ENCODE peak calls at places on chromosome 3, in five cellular contexts. One of them, this sample, is unnamed.
A peak's percentile ranks its signal among the peaks of the same experiment; 100 is the strongest.

GRCh38 chr3:145015243-145015642 is 1043.6 kb downstream of the DIPK2A start:
- DNase-seq in GM12878: no peak
- DNase-seq in K562: no peak
- DNase-seq in HepG2: no peak
- DNase-seq in SK-N-SH: no peak
- DNase-seq in this sample: no peak

GRCh38 chr3:168165390-168166269 is 69.9 kb upstream of the GOLIM4 start:
- DNase-seq in GM12878: peak; percentile 47
- DNase-seq in K562: peak; percentile 66
- DNase-seq in HepG2: peak; percentile 73
- DNase-seq in SK-N-SH: peak; percentile 64
- DNase-seq in this sample: peak; percentile 66

GRCh38 chr3:143973352-143974021 is 1.9 kb downstream of the DIPK2A start:
- DNase-seq in GM12878: no peak
- DNase-seq in K562: peak; percentile 15
- DNase-seq in HepG2: peak; percentile 71
- DNase-seq in SK-N-SH: no peak
- DNase-seq in this sample: peak; percentile 23

GRCh38 chr3:56468184-56469106 is at the start of gene ERC2:
- DNase-seq in GM12878: no peak
- DNase-seq in K562: peak; percentile 5
- DNase-seq in HepG2: peak; percentile 34
- DNase-seq in SK-N-SH: peak; percentile 92
- DNase-seq in this sample: peak; percentile 3

GRCh38 chr3:164533275-164533674 is 545.0 kb downstream of the SI start:
- DNase-seq in GM12878: no peak
- DNase-seq in K562: no peak
- DNase-seq in HepG2: no peak
- DNase-seq in SK-N-SH: no peak
- DNase-seq in this sample: no peak

GRCh38 chr3:57753016-57753415 is 3.1 kb upstream of the SLMAP start:
- DNase-seq in GM12878: no peak
- DNase-seq in K562: no peak
- DNase-seq in HepG2: no peak
- DNase-seq in SK-N-SH: no peak
- DNase-seq in this sample: no peak

GRCh38 chr3:20104167-20104661 is 64.0 kb downstream of the KAT2B start:
- DNase-seq in GM12878: peak; percentile 13
- DNase-seq in K562: no peak
- DNase-seq in HepG2: no peak
- DNase-seq in SK-N-SH: no peak
- DNase-seq in this sample: no peak

GRCh38 chr3:66629431-66630368 is 128.9 kb upstream of the LRIG1 start:
- DNase-seq in GM12878: no peak
- DNase-seq in K562: no peak
- DNase-seq in HepG2: no peak
- DNase-seq in SK-N-SH: no peak
- DNase-seq in this sample: no peak

GRCh38 chr3:181913254-181913653 is 201.5 kb downstream of the SOX2 start:
- DNase-seq in GM12878: no peak
- DNase-seq in K562: no peak
- DNase-seq in HepG2: no peak
- DNase-seq in SK-N-SH: no peak
- DNase-seq in this sample: peak; percentile 4

GRCh38 chr3:138092023-138092422 is 23.4 kb downstream of the DZIP1L start:
- DNase-seq in GM12878: no peak
- DNase-seq in K562: no peak
- DNase-seq in HepG2: no peak
- DNase-seq in SK-N-SH: no peak
- DNase-seq in this sample: no peak

GRCh38 chr3:70308760-70309159 is 3.7 kb downstream of the MDFIC2 start:
- DNase-seq in GM12878: no peak
- DNase-seq in K562: no peak
- DNase-seq in HepG2: no peak
- DNase-seq in SK-N-SH: peak; percentile 11
- DNase-seq in this sample: no peak

GRCh38 chr3:190585771-190586630 is 72.1 kb downstream of the IL1RAP start:
- DNase-seq in GM12878: no peak
- DNase-seq in K562: no peak
- DNase-seq in HepG2: peak; percentile 60
- DNase-seq in SK-N-SH: peak; percentile 7
- DNase-seq in this sample: peak; percentile 94

GRCh38 chr3:129461461-129462146 is 21.6 kb downstream of the IFT122 start:
- DNase-seq in GM12878: no peak
- DNase-seq in K562: peak; percentile 86
- DNase-seq in HepG2: no peak
- DNase-seq in SK-N-SH: no peak
- DNase-seq in this sample: no peak

GRCh38 chr3:64495413-64495812 is 192.4 kb downstream of the ADAMTS9 start:
- DNase-seq in GM12878: no peak
- DNase-seq in K562: no peak
- DNase-seq in HepG2: no peak
- DNase-seq in SK-N-SH: no peak
- DNase-seq in this sample: no peak

GRCh38 chr3:126941721-126942270 is 41.1 kb upstream of the PLXNA1 start:
- DNase-seq in GM12878: no peak
- DNase-seq in K562: no peak
- DNase-seq in HepG2: no peak
- DNase-seq in SK-N-SH: no peak
- DNase-seq in this sample: no peak

GRCh38 chr3:193295985-193296384 is 55.0 kb downstream of the PLAAT1 start:
- DNase-seq in GM12878: no peak
- DNase-seq in K562: no peak
- DNase-seq in HepG2: no peak
- DNase-seq in SK-N-SH: no peak
- DNase-seq in this sample: no peak

GRCh38 chr3:8964436-8965370 is 1.4 kb upstream of the RAD18 start:
- DNase-seq in GM12878: no peak
- DNase-seq in K562: no peak
- DNase-seq in HepG2: peak; percentile 83
- DNase-seq in SK-N-SH: no peak
- DNase-seq in this sample: peak; percentile 75

GRCh38 chr3:134018406-134018805 is 11.3 kb downstream of the SLCO2A1 start:
- DNase-seq in GM12878: no peak
- DNase-seq in K562: no peak
- DNase-seq in HepG2: no peak
- DNase-seq in SK-N-SH: no peak
- DNase-seq in this sample: no peak

GRCh38 chr3:53198996-53199395 is 38.0 kb downstream of the PRKCD start:
- DNase-seq in GM12878: no peak
- DNase-seq in K562: no peak
- DNase-seq in HepG2: no peak
- DNase-seq in SK-N-SH: no peak
- DNase-seq in this sample: no peak

GRCh38 chr3:49511631-49512030 is 41.6 kb downstream of the DAG1 start:
- DNase-seq in GM12878: no peak
- DNase-seq in K562: no peak
- DNase-seq in HepG2: no peak
- DNase-seq in SK-N-SH: no peak
- DNase-seq in this sample: no peak

GRCh38 chr3:4643904-4644547 is 150.9 kb downstream of the ITPR1 start:
- DNase-seq in GM12878: no peak
- DNase-seq in K562: peak; percentile 97
- DNase-seq in HepG2: peak; percentile 1
- DNase-seq in SK-N-SH: no peak
- DNase-seq in this sample: no peak

GRCh38 chr3:7672124-7672523 is 811.2 kb downstream of the GRM7 start:
- DNase-seq in GM12878: no peak
- DNase-seq in K562: no peak
- DNase-seq in HepG2: no peak
- DNase-seq in SK-N-SH: no peak
- DNase-seq in this sample: no peak

GRCh38 chr3:137121704-137122314 is 164.0 kb downstream of the IL20RB start:
- DNase-seq in GM12878: peak; percentile 8
- DNase-seq in K562: peak; percentile 8
- DNase-seq in HepG2: peak; percentile 31
- DNase-seq in SK-N-SH: peak; percentile 33
- DNase-seq in this sample: no peak

GRCh38 chr3:195032106-195032759 is 238.7 kb downstream of the XXYLT1 start:
- DNase-seq in GM12878: no peak
- DNase-seq in K562: no peak
- DNase-seq in HepG2: no peak
- DNase-seq in SK-N-SH: no peak
- DNase-seq in this sample: no peak

GRCh38 chr3:195033531-195034091 is 237.3 kb downstream of the XXYLT1 start:
- DNase-seq in GM12878: no peak
- DNase-seq in K562: no peak
- DNase-seq in HepG2: peak; percentile 53
- DNase-seq in SK-N-SH: no peak
- DNase-seq in this sample: no peak

GRCh38 chr3:195031574-195032003 is 239.4 kb downstream of the XXYLT1 start:
- DNase-seq in GM12878: no peak
- DNase-seq in K562: no peak
- DNase-seq in HepG2: peak; percentile 81
- DNase-seq in SK-N-SH: no peak
- DNase-seq in this sample: no peak

GRCh38 chr3:195034101-195034500 is 236.9 kb downstream of the XXYLT1 start:
- DNase-seq in GM12878: no peak
- DNase-seq in K562: no peak
- DNase-seq in HepG2: no peak
- DNase-seq in SK-N-SH: no peak
- DNase-seq in this sample: no peak

DNA sequence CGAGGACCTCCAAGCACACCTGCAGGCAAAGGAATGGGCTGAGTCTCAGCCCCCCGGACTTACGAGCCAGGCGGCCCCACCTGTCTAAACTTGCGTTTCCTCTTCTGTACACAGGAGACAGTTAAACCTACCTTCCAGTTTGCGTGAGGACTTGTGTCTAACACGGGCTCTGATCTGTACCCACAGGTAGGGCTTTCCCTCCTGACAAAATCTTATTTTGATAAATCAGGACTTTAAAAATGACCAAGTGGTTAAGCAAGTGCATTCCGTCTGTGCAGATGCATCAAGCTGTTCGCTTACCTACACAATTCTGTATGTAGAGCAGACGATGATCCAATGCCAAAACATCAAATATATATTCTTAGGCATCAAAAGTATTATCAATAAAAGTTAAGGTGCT is 238.0 kb downstream of the XXYLT1 start:
- DNase-seq in GM12878: no peak
- DNase-seq in K562: no peak
- DNase-seq in HepG2: no peak
- DNase-seq in SK-N-SH: no peak
- DNase-seq in this sample: no peak
- TF ChIP-seq REST in GM12878: no peak
- TF ChIP-seq REST in K562: no peak
- TF ChIP-seq REST in HepG2: no peak
- TF ChIP-seq REST in SK-N-SH: no peak
- TF ChIP-seq REST in this sample: no peak

DNA sequence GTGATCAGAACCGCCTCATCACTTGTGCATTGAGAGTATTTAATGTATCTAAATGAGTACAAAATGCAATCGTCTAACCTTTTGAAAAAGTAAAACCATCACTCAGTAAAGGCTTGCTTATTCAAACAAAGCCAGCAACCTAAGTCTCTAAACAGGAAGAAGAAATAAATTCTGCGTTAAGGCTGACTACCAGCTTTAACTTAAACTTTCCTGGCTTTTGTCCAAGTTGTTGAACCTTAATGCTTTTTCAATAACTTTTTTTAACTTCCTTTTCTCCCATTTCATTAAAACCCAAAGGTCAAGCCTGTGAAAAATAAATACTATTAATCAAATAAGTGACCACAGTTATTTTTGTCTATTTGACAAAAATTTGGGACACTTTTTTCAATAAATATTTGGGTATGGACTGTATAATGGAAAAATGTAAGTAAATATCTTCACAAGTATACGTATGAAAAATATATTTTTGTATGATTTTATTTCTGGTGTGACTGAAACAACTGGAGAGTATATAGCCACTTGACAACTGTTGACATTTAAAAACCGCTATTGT is 2.7 kb downstream of the KLHL24 start:
- DNase-seq in GM12878: no peak
- DNase-seq in K562: no peak
- DNase-seq in HepG2: no peak
- DNase-seq in SK-N-SH: no peak
- DNase-seq in this sample: no peak
- TF ChIP-seq CHD2 in GM12878: no peak
- TF ChIP-seq CHD2 in K562: no peak
- TF ChIP-seq CHD2 in HepG2: no peak
- TF ChIP-seq CHD2 in SK-N-SH: no peak
- TF ChIP-seq CHD2 in this sample: no peak

GRCh38 chr3:116966649-116967048 is 257.1 kb downstream of the TUSC7 start:
- DNase-seq in GM12878: no peak
- DNase-seq in K562: no peak
- DNase-seq in HepG2: no peak
- DNase-seq in SK-N-SH: no peak
- DNase-seq in this sample: no peak

GRCh38 chr3:116969646-116970045 is 260.1 kb downstream of the TUSC7 start:
- DNase-seq in GM12878: no peak
- DNase-seq in K562: no peak
- DNase-seq in HepG2: no peak
- DNase-seq in SK-N-SH: no peak
- DNase-seq in this sample: no peak

DNA sequence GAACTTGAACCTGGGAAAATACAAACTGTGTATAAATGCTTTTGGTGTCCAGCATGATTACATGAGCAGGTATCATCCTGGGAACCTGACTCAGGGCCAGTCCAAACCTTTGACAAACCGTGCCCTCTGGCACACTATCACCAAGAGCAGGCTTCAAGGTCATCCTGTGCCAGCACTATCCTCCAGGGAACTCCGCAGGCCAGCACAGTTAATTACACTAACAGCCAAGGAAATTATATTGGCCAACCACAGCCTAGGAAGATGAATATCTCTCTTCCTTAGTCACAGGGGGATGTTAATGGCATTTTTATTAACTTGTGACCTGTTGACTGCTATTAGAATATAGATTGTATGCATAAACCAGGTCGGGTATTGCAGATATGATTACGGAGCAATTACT is 262.0 kb downstream of the TUSC7 start:
- DNase-seq in GM12878: no peak
- DNase-seq in K562: no peak
- DNase-seq in HepG2: no peak
- DNase-seq in SK-N-SH: peak; percentile 39
- DNase-seq in this sample: no peak
- TF ChIP-seq REST in GM12878: no peak
- TF ChIP-seq REST in K562: no peak
- TF ChIP-seq REST in HepG2: no peak
- TF ChIP-seq REST in SK-N-SH: no peak
- TF ChIP-seq REST in this sample: no peak

DNA sequence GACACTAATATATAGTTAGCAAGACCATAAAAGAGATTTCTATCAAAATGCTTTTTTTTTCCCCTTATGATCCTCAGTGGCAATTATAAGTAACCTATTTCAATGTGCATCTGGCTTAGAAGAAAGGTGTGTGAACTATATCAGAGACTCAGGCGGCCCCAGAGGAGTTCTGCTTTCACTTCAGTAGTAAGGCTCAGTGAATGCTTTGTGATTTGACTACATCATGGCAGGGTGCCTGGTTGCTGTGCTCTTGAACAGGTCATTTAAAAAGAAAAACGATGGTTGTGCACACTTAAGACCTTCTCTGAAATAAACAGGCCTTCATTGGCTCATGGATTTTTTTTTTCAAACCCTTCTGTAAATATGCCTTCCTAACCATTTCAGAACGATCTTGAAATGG is 400.4 kb upstream of the RARB start:
- DNase-seq in GM12878: no peak
- DNase-seq in K562: no peak
- DNase-seq in HepG2: no peak
- DNase-seq in SK-N-SH: no peak
- DNase-seq in this sample: no peak
- TF ChIP-seq CHD2 in GM12878: no peak
- TF ChIP-seq CHD2 in K562: no peak
- TF ChIP-seq CHD2 in HepG2: no peak
- TF ChIP-seq CHD2 in SK-N-SH: no peak
- TF ChIP-seq CHD2 in this sample: no peak